ENCODE peak calls at places on chromosome 22, in six cellular contexts. B is T-helper 2 cell, A is body of pancreas, E is hippocampal formation, R is sciatic nerve, L is iPS-NIHi11. Q is an unnamed sample.

GRCh38 chr22:36562261-36562835 is 33.4 kb upstream of the EIF3D start:
- DNase-seq in R (no peak), A (no peak), E (no peak), B (no peak), L (no peak), Q (no peak)

GRCh38 chr22:19569976-19570375 is 45.8 kb upstream of the CLDN5 start:
- DNase-seq in E (no peak), L (no peak), A (no peak), R (no peak), B (no peak), Q (no peak)

GRCh38 chr22:23203452-23204124 is 23.3 kb downstream of the BCR start:
- DNase-seq in R (no peak), B (no peak), E (peak), A (no peak), L (no peak), Q (no peak)

GRCh38 chr22:25900390-25900789 is 158.4 kb downstream of the MYO18B start:
- DNase-seq in R (no peak), B (no peak), L (no peak), A (no peak), E (no peak), Q (no peak)

GRCh38 chr22:26474687-26475086 is 8.9 kb downstream of the HPS4 start:
- DNase-seq in E (no peak), R (no peak), A (no peak), L (no peak), B (no peak), Q (no peak)

GRCh38 chr22:41575533-41575932 is 14.1 kb downstream of the PMM1 start:
- DNase-seq in E (no peak), R (no peak), L (no peak), B (no peak), A (no peak), Q (no peak)

GRCh38 chr22:32144875-32145274 is 14.2 kb downstream of the C22orf42 start:
- DNase-seq in E (no peak), L (no peak), R (no peak), B (no peak), A (no peak), Q (no peak)

GRCh38 chr22:38262051-38262795 is 10.6 kb downstream of the TMEM184B start:
- DNase-seq in R (no peak), B (peak), E (peak), L (peak), A (peak), Q (peak)

GRCh38 chr22:42180349-42180842 is 49.8 kb upstream of the CYP2D6 start:
- DNase-seq in E (no peak), B (peak), L (no peak), R (no peak), A (peak), Q (peak)

GRCh38 chr22:43782448-43782847 is 29.7 kb downstream of the EFCAB6 start:
- DNase-seq in A (no peak), R (no peak), E (no peak), B (no peak), L (no peak), Q (no peak)

GRCh38 chr22:24758164-24758799 is 16.2 kb downstream of the PIWIL3 start:
- DNase-seq in B (peak), L (peak), A (peak), R (peak), E (peak), Q (peak)

GRCh38 chr22:45600791-45601730 is 70.6 kb upstream of the ATXN10 start:
- DNase-seq in B (no peak), R (no peak), E (no peak), L (no peak), A (no peak), Q (no peak)

GRCh38 chr22:46075764-46076531 is 74.4 kb upstream of the PPARA start:
- DNase-seq in R (peak), B (no peak), E (peak), A (peak), L (no peak), Q (no peak)

GRCh38 chr22:27997538-27997937 is 78.5 kb upstream of the PITPNB start:
- DNase-seq in L (no peak), E (no peak), A (no peak), B (no peak), R (no peak), Q (no peak)

GRCh38 chr22:40123387-40123786 is 54.3 kb upstream of the TNRC6B start:
- DNase-seq in A (no peak), E (no peak), L (no peak), B (no peak), R (no peak), Q (no peak)

GRCh38 chr22:47010211-47010610 is 247.8 kb downstream of the TBC1D22A start:
- DNase-seq in R (no peak), B (no peak), E (no peak), L (no peak), A (no peak), Q (no peak)

GRCh38 chr22:33112606-33113005 is 54.4 kb upstream of the SYN3 start:
- DNase-seq in A (no peak), B (no peak), E (no peak), R (no peak), L (no peak), Q (no peak)

GRCh38 chr22:29136715-29137700 is 64.2 kb downstream of the KREMEN1 start:
- DNase-seq in E (no peak), A (no peak), L (no peak), R (no peak), B (no peak), Q (no peak)

GRCh38 chr22:27672721-27673387 is 128.7 kb downstream of the MN1 start:
- DNase-seq in E (no peak), A (no peak), L (no peak), R (no peak), B (no peak), Q (no peak)

GRCh38 chr22:20130739-20131592 is 638 bp upstream of the ZDHHC8 start:
- DNase-seq in B (peak), A (peak), R (peak), E (peak), L (peak), Q (peak)

GRCh38 chr22:24810043-24810749 is 4.2 kb downstream of the SGSM1 start:
- DNase-seq in R (no peak), L (peak), E (peak), B (no peak), A (no peak), Q (no peak)

GRCh38 chr22:28345304-28345703 is 334.3 kb downstream of the TTC28 start:
- DNase-seq in L (peak), A (no peak), R (no peak), E (no peak), B (no peak), Q (no peak)

GRCh38 chr22:33844273-33844672 is 76.0 kb downstream of the LARGE1 start:
- DNase-seq in R (no peak), L (no peak), B (no peak), A (no peak), E (no peak), Q (no peak)

GRCh38 chr22:27135582-27135981 is 478.2 kb downstream of the MIAT start:
- DNase-seq in R (no peak), B (no peak), L (no peak), E (no peak), A (no peak), Q (no peak)

GRCh38 chr22:19419086-19419463 is 12.5 kb downstream of the HIRA start:
- DNase-seq in L (no peak), A (no peak), R (no peak), E (no peak), B (no peak), Q (no peak)

GRCh38 chr22:33049125-33049729 is 9.0 kb downstream of the SYN3 start:
- DNase-seq in E (peak), R (peak), B (peak), L (peak), A (peak), Q (no peak)

GRCh38 chr22:48052621-48052890 is 1290.1 kb downstream of the TBC1D22A start:
- DNase-seq in A (no peak), E (no peak), B (no peak), R (no peak), L (no peak), Q (no peak)

GRCh38 chr22:19998991-19999820 is 17.4 kb downstream of the ARVCF start:
- DNase-seq in L (no peak), B (no peak), A (no peak), R (no peak), E (no peak), Q (no peak)

GRCh38 chr22:23207786-23208325 is 27.5 kb downstream of the BCR start:
- DNase-seq in B (no peak), E (no peak), R (no peak), A (peak), L (no peak), Q (no peak)

GRCh38 chr22:19865141-19865829 is 10.6 kb upstream of the GNB1L start:
- DNase-seq in B (no peak), A (no peak), R (no peak), L (no peak), E (no peak), Q (no peak)

GRCh38 chr22:17742528-17742902 is 31.8 kb downstream of the BID start:
- DNase-seq in B (peak), A (peak), E (peak), R (peak), L (peak), Q (peak)

GRCh38 chr22:26170795-26171194 is 1.5 kb downstream of the SEZ6L start:
- DNase-seq in R (no peak), E (peak), B (no peak), L (peak), A (peak), Q (no peak)

GRCh38 chr22:21802056-21802455 is 65.4 kb downstream of the MAPK1 start:
- DNase-seq in L (no peak), E (no peak), R (no peak), A (no peak), B (no peak), Q (no peak)

GRCh38 chr22:44181912-44182590 is 1.3 kb downstream of the PARVG start:
- DNase-seq in B (no peak), E (no peak), A (no peak), L (no peak), R (no peak), Q (no peak)

Q was measured in T-cell.